ENCODE peak calls at places on chromosome 21, in four cellular contexts. A is CD8-positive, alpha-beta T cell; F is left lung; T is ovary. P is an unnamed sample. For H3K9me3 and H3K36me3, the result is how much of the 10 kb centered on the place peaks cover.

GRCh38 chr21:31992391-31992790 is 119.6 kb downstream of the HUNK start:
- DNase-seq in A (no peak), F (no peak), T (no peak), P (no peak)

GRCh38 chr21:41766051-41766882 is 585 bp downstream of the RIPK4 start:
- DNase-seq in A (no peak), F (no peak), T (no peak), P (no peak)

GRCh38 chr21:38384246-38384576 is 114.1 kb downstream of the ERG start:
- DNase-seq in A (no peak), F (no peak), T (no peak), P (no peak)

GRCh38 chr21:25638634-25639166 is 358 bp upstream of the JAM2 start:
- DNase-seq in A (no peak), F (no peak), T (no peak), P (no peak)

GRCh38 chr21:14826630-14827029 is 238.2 kb downstream of the NRIP1 start:
- DNase-seq in A (no peak), F (no peak), T (no peak), P (no peak)

GRCh38 chr21:17414766-17415165 is 98.1 kb upstream of the CXADR start:
- DNase-seq in A (no peak), F (no peak), T (no peak), P (peak)

GRCh38 chr21:35232545-35233176 is 183.6 kb upstream of the RUNX1 start:
- DNase-seq in A (no peak), F (no peak), T (no peak), P (no peak)

GRCh38 chr21:45584786-45585185 is 42.5 kb upstream of the SLC19A1 start:
- DNase-seq in A (no peak), F (peak), T (no peak), P (no peak)

GRCh38 chr21:45319461-45320211 is 31.9 kb upstream of the POFUT2 start:
- DNase-seq in A (no peak), F (peak), T (peak), P (no peak)

GRCh38 chr21:26652891-26653290 is 79.8 kb upstream of the CYYR1 start:
- DNase-seq in A (no peak), F (no peak), T (no peak), P (no peak)

GRCh38 chr21:38759286-38759872 is 46.4 kb upstream of the ETS2 start:
- DNase-seq in A (no peak), F (no peak), T (no peak), P (no peak)

DNA sequence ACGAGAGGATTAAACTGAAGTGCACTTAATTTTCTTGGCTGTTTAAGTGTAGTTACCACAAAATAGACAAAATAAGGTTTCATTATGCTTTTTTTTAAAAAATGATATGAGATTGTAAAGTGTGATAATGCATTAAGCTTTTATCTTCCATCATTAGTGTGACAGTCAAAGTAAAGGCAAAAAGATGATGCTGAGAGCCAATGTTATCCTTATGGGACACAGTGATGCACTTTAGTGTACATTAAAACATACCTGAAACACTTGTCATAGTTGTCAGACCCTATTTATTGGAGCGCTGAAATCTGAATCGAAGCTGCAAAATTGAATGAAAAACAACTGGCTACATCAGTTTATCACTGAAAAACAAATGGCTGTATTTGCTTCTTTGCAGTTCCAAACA is 120.5 kb upstream of the TMPRSS15 start:
- DNase-seq in A (no peak), F (no peak), T (no peak), P (no peak)
- H3K9me3 ChIP-seq in A (under half), F (under half), T (under half), P (under half)

GRCh38 chr21:28944296-28944695 is 48.4 kb downstream of the LTN1 start:
- DNase-seq in A (no peak), F (no peak), T (no peak), P (no peak)
- H3K36me3 ChIP-seq in A (under half), F (under half), T (under half), P (under half)

GRCh38 chr21:33157303-33157702 is 72.4 kb upstream of the IFNAR2 start:
- DNase-seq in A (no peak), F (no peak), T (no peak), P (no peak)

GRCh38 chr21:33155457-33155856 is 74.3 kb upstream of the IFNAR2 start:
- DNase-seq in A (no peak), F (no peak), T (no peak), P (no peak)

GRCh38 chr21:33149166-33149565 is 79.2 kb downstream of the OLIG1 start:
- DNase-seq in A (no peak), F (no peak), T (no peak), P (no peak)

GRCh38 chr21:33155005-33155404 is 74.7 kb upstream of the IFNAR2 start:
- DNase-seq in A (no peak), F (no peak), T (no peak), P (no peak)

DNA sequence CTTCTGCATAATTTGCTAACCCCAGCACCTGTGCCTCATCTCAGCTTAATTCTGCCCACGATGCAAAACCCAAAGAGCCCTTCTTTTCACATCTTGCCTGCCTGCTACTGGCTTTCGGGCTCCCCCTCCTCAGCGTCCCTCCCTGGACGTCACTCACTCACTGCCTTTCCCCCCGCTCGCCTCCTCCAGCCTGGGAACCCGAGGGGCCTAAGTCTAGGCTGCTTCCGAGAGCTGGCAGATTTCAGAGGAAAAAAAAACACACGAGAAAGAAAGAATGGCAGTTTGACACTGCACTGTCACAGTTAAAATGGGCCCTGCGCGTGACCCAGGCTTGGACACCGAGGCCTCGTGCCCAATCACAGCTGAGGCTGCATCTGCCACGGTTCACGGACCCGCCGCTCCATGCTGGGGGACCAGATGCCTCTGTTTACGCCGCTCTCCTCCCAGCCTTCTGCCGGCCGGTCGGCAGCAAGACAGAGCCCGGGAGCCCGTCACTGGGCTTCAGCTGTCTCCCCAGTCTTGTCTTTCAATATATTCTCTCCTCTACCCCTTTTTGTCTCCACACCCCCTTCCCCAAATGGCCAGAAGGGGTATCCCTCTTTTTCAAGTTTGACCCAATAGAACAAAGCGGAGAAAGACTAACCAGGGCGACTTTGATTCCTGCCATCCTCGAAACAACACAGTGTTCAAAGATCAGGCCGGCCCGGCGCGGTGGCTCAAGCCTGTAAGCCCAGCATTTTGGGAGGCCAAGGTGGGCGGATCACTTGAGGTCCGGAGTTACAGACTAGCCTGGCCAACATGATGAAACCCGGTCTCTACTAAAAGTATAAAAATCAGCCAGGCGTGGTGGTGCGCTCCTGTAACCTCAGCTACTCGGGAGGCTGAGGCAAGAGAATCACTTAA is 77.3 kb upstream of the IFNAR2 start:
- DNase-seq in A (no peak), F (no peak), T (no peak), P (no peak)
- H3K9me3 ChIP-seq in A (under half), F (under half), T (under half), P (under half)

DNA sequence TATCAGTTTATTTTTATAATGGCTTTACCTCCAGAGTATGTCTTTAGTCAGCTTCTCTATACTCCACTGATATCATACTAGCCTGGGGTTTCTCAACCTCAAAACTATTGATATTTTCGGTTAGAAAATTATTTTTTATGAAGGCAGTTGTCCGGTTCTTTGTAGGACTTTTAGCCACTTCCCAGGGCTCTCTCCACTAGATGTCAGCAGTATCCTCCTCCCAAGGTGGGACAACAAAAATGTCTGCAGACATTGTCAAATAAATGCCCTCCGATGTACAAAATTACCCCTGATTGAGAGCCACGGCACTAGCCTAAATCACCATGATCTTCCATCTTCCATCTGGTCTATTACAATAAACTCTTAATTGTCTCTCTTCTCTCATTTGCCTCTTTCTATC is 4.1 kb upstream of the GRIK1 start:
- DNase-seq in A (no peak), F (no peak), T (no peak), P (no peak)
- H3K36me3 ChIP-seq in A (under half), F (under half), T (under half), P (under half)

GRCh38 chr21:29979043-29979442 is 39.2 kb upstream of the GRIK1 start:
- DNase-seq in A (no peak), F (no peak), T (no peak), P (no peak)

GRCh38 chr21:29975776-29976175 is 36.0 kb upstream of the GRIK1 start:
- DNase-seq in A (no peak), F (no peak), T (no peak), P (no peak)

DNA sequence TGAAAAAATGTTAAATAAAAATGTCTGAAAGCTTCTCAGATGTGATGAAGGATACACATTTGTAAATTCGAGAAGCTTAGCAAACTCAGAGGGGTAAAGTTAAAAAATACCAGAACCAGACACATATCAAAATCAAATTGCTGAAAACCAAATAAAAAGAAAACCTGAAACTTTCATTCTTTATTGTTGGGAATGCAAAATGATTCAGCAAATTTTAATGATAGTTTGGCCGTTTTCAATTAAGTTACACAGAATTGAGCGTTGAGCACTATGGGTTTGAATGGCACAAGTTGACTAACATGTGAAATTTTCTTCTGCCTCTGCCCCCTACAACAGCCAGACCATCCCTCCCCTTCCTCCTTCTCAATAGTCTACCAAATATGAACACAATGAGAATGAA is 33.5 kb upstream of the GRIK1 start:
- DNase-seq in A (no peak), F (no peak), T (no peak), P (no peak)
- H3K9me3 ChIP-seq in A (under half), F (under half), T (under half), P (under half)

DNA sequence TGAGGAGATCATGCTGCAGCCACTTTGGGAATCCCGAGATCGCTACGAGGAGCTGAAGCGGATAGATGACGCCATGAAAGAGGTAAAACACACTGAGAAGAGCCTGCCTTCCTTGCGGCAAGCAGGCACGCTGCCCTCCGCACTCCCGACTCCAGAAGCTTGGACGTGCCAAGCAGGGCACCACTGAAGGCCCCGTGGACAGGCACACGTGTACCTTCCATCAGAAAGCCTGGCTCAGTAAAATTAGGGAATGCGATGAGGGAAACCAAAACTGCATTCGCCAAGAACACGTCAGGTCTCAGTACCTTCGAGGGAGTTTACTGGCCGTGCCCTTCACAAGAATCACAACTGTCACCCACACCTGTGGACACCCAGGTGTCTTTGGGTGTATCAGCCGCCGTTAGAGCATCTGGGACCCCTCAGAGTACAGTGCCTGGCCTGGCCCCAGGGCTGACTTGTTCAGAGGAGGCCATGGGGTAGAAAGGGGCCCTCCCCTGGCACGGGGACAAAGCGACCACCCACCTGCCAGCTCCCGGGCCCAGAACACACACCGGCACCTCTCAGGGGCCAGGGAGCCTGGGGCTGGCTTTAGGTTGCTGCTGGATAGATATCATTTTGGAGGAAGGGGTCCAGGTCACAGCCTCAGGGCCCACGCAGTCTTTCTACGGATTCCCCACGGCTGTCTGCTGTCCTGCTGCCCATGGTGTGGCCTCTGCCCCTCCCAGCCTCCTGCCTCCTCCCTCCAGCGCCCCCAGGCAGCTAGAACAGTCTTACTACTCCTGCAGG is 108.4 kb downstream of the WDR4 start:
- DNase-seq in A (no peak), F (no peak), T (no peak), P (no peak)
- H3K36me3 ChIP-seq in A (under half), F (under half), T (under half), P (under half)

GRCh38 chr21:34011660-34012059 is 61.7 kb upstream of the MRPS6 start:
- DNase-seq in A (no peak), F (no peak), T (no peak), P (no peak)
- H3K9me3 ChIP-seq in A (under half), F (under half), T (under half), P (under half)

DNA sequence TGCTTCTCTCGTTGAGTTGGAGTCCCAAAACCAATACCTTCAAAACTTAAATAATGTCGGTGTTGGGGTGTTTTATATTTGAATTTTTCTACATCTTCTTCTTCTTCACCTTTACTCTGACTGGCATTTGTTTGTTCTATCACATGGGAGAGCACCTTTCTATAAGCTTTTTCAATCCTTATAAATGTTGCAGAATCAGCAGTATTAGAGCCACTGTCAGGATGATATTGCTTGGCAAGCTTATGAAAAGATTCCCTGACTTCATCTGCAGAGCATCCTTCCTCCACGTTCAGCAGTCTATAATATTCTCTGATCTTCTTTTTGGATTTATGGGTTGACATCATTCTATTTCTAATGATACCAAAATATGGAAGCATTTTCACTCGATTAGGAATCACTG is 2.6 kb downstream of the DNAJC28 start:
- DNase-seq in A (no peak), F (no peak), T (no peak), P (no peak)
- H3K36me3 ChIP-seq in A (under half), F (under half), T (under half), P (under half)